ENCODE peak calls at places on chromosomes 2 and 18, in eight cellular contexts. F, E, C, V, L, R, Y and S are unnamed samples.
A peak's percentile ranks its signal among the peaks of the same experiment; 100 is the strongest.

GRCh38 chr2:183063083-183063482 is 15.5 kb upstream of the DUSP19 start:
- DNase-seq in F (no peak), E (no peak), C (no peak), V (no peak), L (no peak), R (no peak), Y (peak; percentile 85), S (no peak)

GRCh38 chr18:44309185-44309584 is 371.5 kb upstream of the SETBP1 start:
- DNase-seq in F (no peak), E (no peak), C (no peak), V (no peak), L (no peak), R (no peak), Y (peak; percentile 15), S (no peak)

GRCh38 chr2:77507657-77508056 is 14.5 kb downstream of the LRRTM4 start:
- DNase-seq in F (no peak), E (no peak), C (no peak), V (no peak), L (no peak), R (no peak), Y (no peak), S (no peak)

GRCh38 chr2:62573137-62573731 is 67.2 kb upstream of the TMEM17 start:
- DNase-seq in F (no peak), E (no peak), C (no peak), V (no peak), L (no peak), R (no peak), Y (peak; percentile 26), S (no peak)

GRCh38 chr18:2716394-2717326 is 61.1 kb downstream of the SMCHD1 start:
- DNase-seq in F (no peak), E (no peak), C (no peak), V (no peak), L (no peak), R (no peak), Y (no peak), S (no peak)

GRCh38 chr18:24322594-24323136 is 75.0 kb downstream of the OSBPL1A start:
- DNase-seq in F (no peak), E (no peak), C (no peak), V (no peak), L (no peak), R (no peak), Y (peak; percentile 58), S (no peak)

GRCh38 chr2:173488861-173489260 is 134.2 kb downstream of the CDCA7 start:
- DNase-seq in F (no peak), E (no peak), C (no peak), V (no peak), L (no peak), R (no peak), Y (no peak), S (no peak)

GRCh38 chr2:199955007-199955338 is 318 bp downstream of the TYW5 start:
- DNase-seq in F (peak; percentile 23), E (no peak), C (no peak), V (no peak), L (no peak), R (no peak), Y (no peak), S (no peak)

GRCh38 chr2:96115631-96116423 is 544 bp downstream of the ADRA2B start:
- DNase-seq in F (no peak), E (no peak), C (no peak), V (no peak), L (no peak), R (no peak), Y (no peak), S (no peak)

GRCh38 chr2:200376422-200377142 is 70.1 kb downstream of the SPATS2L start:
- DNase-seq in F (no peak), E (no peak), C (peak; percentile 44), V (peak; percentile 71), L (no peak), R (no peak), Y (no peak), S (no peak)

GRCh38 chr18:25503567-25504081 is 151.7 kb upstream of the ZNF521 start:
- DNase-seq in F (no peak), E (peak; percentile 58), C (peak; percentile 28), V (peak; percentile 57), L (peak; percentile 71), R (peak; percentile 42), Y (peak; percentile 87), S (peak; percentile 69)

GRCh38 chr2:36477315-36477714 is 120.7 kb downstream of the FEZ2 start:
- DNase-seq in F (no peak), E (no peak), C (no peak), V (no peak), L (no peak), R (no peak), Y (no peak), S (no peak)

GRCh38 chr2:219596954-219597551 is 604 bp upstream of the STK11IP start:
- DNase-seq in F (no peak), E (no peak), C (no peak), V (no peak), L (peak; percentile 6), R (no peak), Y (peak; percentile 12), S (no peak)

GRCh38 chr2:112021781-112022231 is 33.3 kb upstream of the TMEM87B start:
- DNase-seq in F (no peak), E (no peak), C (no peak), V (no peak), L (no peak), R (no peak), Y (peak; percentile 45), S (no peak)

GRCh38 chr18:51655327-51655698 is 457.8 kb upstream of the MEX3C start:
- DNase-seq in F (peak; percentile 48), E (no peak), C (no peak), V (no peak), L (no peak), R (no peak), Y (no peak), S (no peak)

GRCh38 chr18:62637807-62638687 is 77.3 kb upstream of the PHLPP1 start:
- DNase-seq in F (no peak), E (peak; percentile 23), C (no peak), V (peak; percentile 55), L (no peak), R (peak; percentile 59), Y (peak; percentile 6), S (no peak)

DNA sequence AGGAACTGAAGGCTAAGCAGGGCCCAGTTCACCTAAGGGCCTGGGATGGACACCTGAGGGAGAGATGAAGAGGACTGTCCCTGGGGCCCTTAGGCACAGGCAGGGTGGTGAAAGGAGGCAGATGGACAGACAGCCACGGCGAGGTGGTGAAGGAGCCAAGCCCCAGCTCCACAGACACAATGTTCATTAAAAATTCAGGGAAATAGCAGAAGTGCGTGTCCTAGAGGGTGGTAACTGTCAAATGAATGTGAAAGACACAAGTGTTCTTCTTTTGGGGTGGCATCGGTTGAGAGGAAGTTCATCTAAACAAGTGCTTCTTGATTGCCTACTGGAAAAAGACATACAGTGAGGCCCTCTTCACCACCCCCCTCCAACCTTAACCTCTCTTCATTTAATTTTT is 76.2 kb upstream of the SIX2 start:
- DNase-seq in F (no peak), E (no peak), C (no peak), V (no peak), L (no peak), R (no peak), Y (no peak), S (no peak)
- TF ChIP-seq POLR2A in F (no peak), E (no peak), C (no peak), V (no peak), L (no peak), R (no peak), Y (no peak), S (no peak)

GRCh38 chr2:144511222-144511855 is 8.6 kb downstream of the ZEB2 start:
- DNase-seq in F (no peak), E (no peak), C (no peak), V (no peak), L (no peak), R (no peak), Y (no peak), S (no peak)
- H3K27ac ChIP-seq in F (no peak overlapping the region), E (peak overlapping the region; percentile 99), C (peak overlapping the region; percentile 44), V (peak overlapping the region; percentile 91), L (peak overlapping the region; percentile 100), R (peak overlapping the region; percentile 62), Y (peak overlapping the region; percentile 60), S (peak overlapping the region; percentile 97)

GRCh38 chr2:239401450-239402227 is 819 bp upstream of the HDAC4 start:
- DNase-seq in F (peak; percentile 78), E (peak; percentile 95), C (peak; percentile 90), V (peak; percentile 95), L (peak; percentile 90), R (peak; percentile 96), Y (peak; percentile 91), S (peak; percentile 93)
- TF ChIP-seq CTCF in F (no peak), E (peak; percentile 15), C (no peak), V (peak; percentile 7), L (no peak), R (no peak), Y (no peak), S (no peak)

GRCh38 chr18:3793545-3793944 is 343.6 kb downstream of the TGIF1 start:
- DNase-seq in F (no peak), E (no peak), C (no peak), V (no peak), L (no peak), R (no peak), Y (peak; percentile 80), S (no peak)

GRCh38 chr18:3794537-3795348 is 344.8 kb downstream of the TGIF1 start:
- DNase-seq in F (no peak), E (no peak), C (no peak), V (no peak), L (peak; percentile 9), R (no peak), Y (peak; percentile 99), S (no peak)

GRCh38 chr18:3796434-3796833 is 346.5 kb downstream of the TGIF1 start:
- DNase-seq in F (no peak), E (no peak), C (no peak), V (no peak), L (no peak), R (no peak), Y (no peak), S (no peak)

GRCh38 chr18:3799515-3799914 is 349.5 kb downstream of the TGIF1 start:
- DNase-seq in F (no peak), E (no peak), C (no peak), V (no peak), L (no peak), R (no peak), Y (peak; percentile 31), S (no peak)

GRCh38 chr18:3798032-3798431 is 348.1 kb downstream of the TGIF1 start:
- DNase-seq in F (no peak), E (no peak), C (no peak), V (no peak), L (no peak), R (no peak), Y (no peak), S (no peak)
- TF ChIP-seq POLR2A in F (no peak), E (no peak), C (no peak), V (no peak), L (no peak), R (no peak), Y (no peak), S (no peak)

DNA sequence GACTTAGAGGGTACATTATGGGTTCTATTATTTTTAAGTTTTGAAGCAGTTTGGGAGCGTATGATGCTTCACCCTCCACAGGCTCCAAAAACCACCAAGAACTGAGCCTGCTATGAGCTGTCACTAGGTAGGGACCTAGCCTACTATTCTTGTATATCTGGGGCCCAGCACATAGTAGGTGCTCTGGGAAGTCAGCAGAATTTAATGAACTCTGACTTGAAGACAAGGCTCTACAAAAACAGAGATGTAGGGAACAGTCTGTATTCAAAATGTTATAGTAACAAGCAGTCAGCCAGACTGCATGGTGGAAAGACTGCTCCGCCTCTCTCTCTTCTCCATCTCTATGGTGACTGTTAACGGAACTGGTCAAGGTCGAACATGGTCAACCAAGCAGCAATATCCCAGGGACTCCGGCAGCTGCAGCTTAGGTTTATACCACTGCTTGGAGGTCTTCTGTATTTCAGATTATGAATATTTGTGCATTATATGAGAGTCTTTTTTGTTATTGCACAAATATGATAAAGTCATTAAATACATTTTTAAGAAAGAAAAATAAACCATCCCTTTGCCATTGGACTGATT is 22.2 kb upstream of the YWHAQ start:
- DNase-seq in F (no peak), E (peak; percentile 37), C (no peak), V (no peak), L (no peak), R (no peak), Y (no peak), S (no peak)
- H3K27ac ChIP-seq in F (no peak overlapping the region), E (no peak overlapping the region), C (no peak overlapping the region), V (no peak overlapping the region), L (no peak overlapping the region), R (no peak overlapping the region), Y (no peak overlapping the region), S (no peak overlapping the region)